ENCODE peak calls at places on chromosomes 7 and 10, in nine cellular contexts. One of them, this sample, is unnamed.

GRCh38 chr10:129462257-129462795 is 4.7 kb upstream of the MGMT start:
- DNase-seq in GOT3: no peak
- DNase-seq in stimulated activated naive B cell treated with anti-CD40 and anti-IgM and Interleukin-4, amounts not matched to agents 10 μg/mL and 1 μg/mL and 100 μg/mL, for 72 hours: no peak
- DNase-seq in heart left ventricle: no peak
- DNase-seq in activated CD8-positive, alpha-beta T cell treated with anti-CD3 and anti-CD28 coated beads, Interleukin-2, amount 10 ng/mL, durations not matched to agents 7 days and 5 days: no peak
- DNase-seq in left colon: no peak
- DNase-seq in Calu3: no peak
- DNase-seq in bronchial epithelial cell: no peak
- DNase-seq in RWPE1: no peak
- DNase-seq in this sample: no peak

GRCh38 chr10:118658762-118659161 is 63.3 kb upstream of the PRLHR start:
- DNase-seq in GOT3: no peak
- DNase-seq in stimulated activated naive B cell treated with anti-CD40 and anti-IgM and Interleukin-4, amounts not matched to agents 10 μg/mL and 1 μg/mL and 100 μg/mL, for 72 hours: no peak
- DNase-seq in heart left ventricle: no peak
- DNase-seq in activated CD8-positive, alpha-beta T cell treated with anti-CD3 and anti-CD28 coated beads, Interleukin-2, amount 10 ng/mL, durations not matched to agents 7 days and 5 days: no peak
- DNase-seq in left colon: no peak
- DNase-seq in Calu3: no peak
- DNase-seq in bronchial epithelial cell: no peak
- DNase-seq in RWPE1: no peak
- DNase-seq in this sample: no peak

GRCh38 chr7:140607441-140607989 is 33.1 kb downstream of the DENND2A start:
- DNase-seq in GOT3: no peak
- DNase-seq in stimulated activated naive B cell treated with anti-CD40 and anti-IgM and Interleukin-4, amounts not matched to agents 10 μg/mL and 1 μg/mL and 100 μg/mL, for 72 hours: no peak
- DNase-seq in heart left ventricle: peak
- DNase-seq in activated CD8-positive, alpha-beta T cell treated with anti-CD3 and anti-CD28 coated beads, Interleukin-2, amount 10 ng/mL, durations not matched to agents 7 days and 5 days: no peak
- DNase-seq in left colon: peak
- DNase-seq in Calu3: no peak
- DNase-seq in bronchial epithelial cell: no peak
- DNase-seq in RWPE1: no peak
- DNase-seq in this sample: no peak

GRCh38 chr10:46234431-46235060 is 52.3 kb upstream of the ANTXRL start:
- DNase-seq in GOT3: no peak
- DNase-seq in stimulated activated naive B cell treated with anti-CD40 and anti-IgM and Interleukin-4, amounts not matched to agents 10 μg/mL and 1 μg/mL and 100 μg/mL, for 72 hours: no peak
- DNase-seq in heart left ventricle: no peak
- DNase-seq in activated CD8-positive, alpha-beta T cell treated with anti-CD3 and anti-CD28 coated beads, Interleukin-2, amount 10 ng/mL, durations not matched to agents 7 days and 5 days: peak
- DNase-seq in left colon: no peak
- DNase-seq in Calu3: peak
- DNase-seq in bronchial epithelial cell: no peak
- DNase-seq in RWPE1: no peak
- DNase-seq in this sample: no peak

GRCh38 chr7:22607180-22607579 is 107.2 kb upstream of the STEAP1B start:
- DNase-seq in GOT3: no peak
- DNase-seq in stimulated activated naive B cell treated with anti-CD40 and anti-IgM and Interleukin-4, amounts not matched to agents 10 μg/mL and 1 μg/mL and 100 μg/mL, for 72 hours: no peak
- DNase-seq in heart left ventricle: no peak
- DNase-seq in activated CD8-positive, alpha-beta T cell treated with anti-CD3 and anti-CD28 coated beads, Interleukin-2, amount 10 ng/mL, durations not matched to agents 7 days and 5 days: no peak
- DNase-seq in left colon: no peak
- DNase-seq in Calu3: no peak
- DNase-seq in bronchial epithelial cell: peak
- DNase-seq in RWPE1: no peak
- DNase-seq in this sample: no peak

GRCh38 chr7:83210459-83210858 is 47.8 kb upstream of the PCLO start:
- DNase-seq in GOT3: no peak
- DNase-seq in stimulated activated naive B cell treated with anti-CD40 and anti-IgM and Interleukin-4, amounts not matched to agents 10 μg/mL and 1 μg/mL and 100 μg/mL, for 72 hours: no peak
- DNase-seq in heart left ventricle: no peak
- DNase-seq in activated CD8-positive, alpha-beta T cell treated with anti-CD3 and anti-CD28 coated beads, Interleukin-2, amount 10 ng/mL, durations not matched to agents 7 days and 5 days: no peak
- DNase-seq in left colon: no peak
- DNase-seq in Calu3: no peak
- DNase-seq in bronchial epithelial cell: no peak
- DNase-seq in RWPE1: no peak
- DNase-seq in this sample: no peak

GRCh38 chr7:101727184-101727583 is 90.2 kb upstream of the CUX1 start:
- DNase-seq in GOT3: no peak
- DNase-seq in stimulated activated naive B cell treated with anti-CD40 and anti-IgM and Interleukin-4, amounts not matched to agents 10 μg/mL and 1 μg/mL and 100 μg/mL, for 72 hours: no peak
- DNase-seq in heart left ventricle: no peak
- DNase-seq in activated CD8-positive, alpha-beta T cell treated with anti-CD3 and anti-CD28 coated beads, Interleukin-2, amount 10 ng/mL, durations not matched to agents 7 days and 5 days: no peak
- DNase-seq in left colon: no peak
- DNase-seq in Calu3: no peak
- DNase-seq in bronchial epithelial cell: no peak
- DNase-seq in RWPE1: no peak
- DNase-seq in this sample: no peak

GRCh38 chr10:24457661-24458318 is 248.9 kb downstream of the KIAA1217 start:
- DNase-seq in GOT3: no peak
- DNase-seq in stimulated activated naive B cell treated with anti-CD40 and anti-IgM and Interleukin-4, amounts not matched to agents 10 μg/mL and 1 μg/mL and 100 μg/mL, for 72 hours: no peak
- DNase-seq in heart left ventricle: no peak
- DNase-seq in activated CD8-positive, alpha-beta T cell treated with anti-CD3 and anti-CD28 coated beads, Interleukin-2, amount 10 ng/mL, durations not matched to agents 7 days and 5 days: no peak
- DNase-seq in left colon: no peak
- DNase-seq in Calu3: peak
- DNase-seq in bronchial epithelial cell: peak
- DNase-seq in RWPE1: peak
- DNase-seq in this sample: no peak

GRCh38 chr7:101560856-101561255 is 68.2 kb downstream of the MYL10 start:
- DNase-seq in GOT3: no peak
- DNase-seq in stimulated activated naive B cell treated with anti-CD40 and anti-IgM and Interleukin-4, amounts not matched to agents 10 μg/mL and 1 μg/mL and 100 μg/mL, for 72 hours: no peak
- DNase-seq in heart left ventricle: no peak
- DNase-seq in activated CD8-positive, alpha-beta T cell treated with anti-CD3 and anti-CD28 coated beads, Interleukin-2, amount 10 ng/mL, durations not matched to agents 7 days and 5 days: no peak
- DNase-seq in left colon: no peak
- DNase-seq in Calu3: no peak
- DNase-seq in bronchial epithelial cell: no peak
- DNase-seq in RWPE1: no peak
- DNase-seq in this sample: no peak

GRCh38 chr10:104139221-104139620 is 17.2 kb downstream of the SFR1 start:
- DNase-seq in GOT3: no peak
- DNase-seq in stimulated activated naive B cell treated with anti-CD40 and anti-IgM and Interleukin-4, amounts not matched to agents 10 μg/mL and 1 μg/mL and 100 μg/mL, for 72 hours: no peak
- DNase-seq in heart left ventricle: no peak
- DNase-seq in activated CD8-positive, alpha-beta T cell treated with anti-CD3 and anti-CD28 coated beads, Interleukin-2, amount 10 ng/mL, durations not matched to agents 7 days and 5 days: no peak
- DNase-seq in left colon: no peak
- DNase-seq in Calu3: no peak
- DNase-seq in bronchial epithelial cell: no peak
- DNase-seq in RWPE1: no peak
- DNase-seq in this sample: no peak

GRCh38 chr10:80290474-80291220 is 1.2 kb upstream of the MAT1A start:
- DNase-seq in GOT3: no peak
- DNase-seq in stimulated activated naive B cell treated with anti-CD40 and anti-IgM and Interleukin-4, amounts not matched to agents 10 μg/mL and 1 μg/mL and 100 μg/mL, for 72 hours: no peak
- DNase-seq in heart left ventricle: no peak
- DNase-seq in activated CD8-positive, alpha-beta T cell treated with anti-CD3 and anti-CD28 coated beads, Interleukin-2, amount 10 ng/mL, durations not matched to agents 7 days and 5 days: no peak
- DNase-seq in left colon: no peak
- DNase-seq in Calu3: no peak
- DNase-seq in bronchial epithelial cell: no peak
- DNase-seq in RWPE1: no peak
- DNase-seq in this sample: no peak

GRCh38 chr10:24315211-24315610 is 106.3 kb downstream of the KIAA1217 start:
- DNase-seq in GOT3: no peak
- DNase-seq in stimulated activated naive B cell treated with anti-CD40 and anti-IgM and Interleukin-4, amounts not matched to agents 10 μg/mL and 1 μg/mL and 100 μg/mL, for 72 hours: no peak
- DNase-seq in heart left ventricle: no peak
- DNase-seq in activated CD8-positive, alpha-beta T cell treated with anti-CD3 and anti-CD28 coated beads, Interleukin-2, amount 10 ng/mL, durations not matched to agents 7 days and 5 days: no peak
- DNase-seq in left colon: no peak
- DNase-seq in Calu3: no peak
- DNase-seq in bronchial epithelial cell: no peak
- DNase-seq in RWPE1: no peak
- DNase-seq in this sample: no peak

GRCh38 chr10:61621538-61622150 is 41.1 kb upstream of the CABCOCO1 start:
- DNase-seq in GOT3: no peak
- DNase-seq in stimulated activated naive B cell treated with anti-CD40 and anti-IgM and Interleukin-4, amounts not matched to agents 10 μg/mL and 1 μg/mL and 100 μg/mL, for 72 hours: no peak
- DNase-seq in heart left ventricle: no peak
- DNase-seq in activated CD8-positive, alpha-beta T cell treated with anti-CD3 and anti-CD28 coated beads, Interleukin-2, amount 10 ng/mL, durations not matched to agents 7 days and 5 days: no peak
- DNase-seq in left colon: no peak
- DNase-seq in Calu3: no peak
- DNase-seq in bronchial epithelial cell: peak
- DNase-seq in RWPE1: no peak
- DNase-seq in this sample: no peak

GRCh38 chr10:14259696-14260595 is 70.8 kb downstream of the FRMD4A start:
- DNase-seq in GOT3: no peak
- DNase-seq in stimulated activated naive B cell treated with anti-CD40 and anti-IgM and Interleukin-4, amounts not matched to agents 10 μg/mL and 1 μg/mL and 100 μg/mL, for 72 hours: no peak
- DNase-seq in heart left ventricle: no peak
- DNase-seq in activated CD8-positive, alpha-beta T cell treated with anti-CD3 and anti-CD28 coated beads, Interleukin-2, amount 10 ng/mL, durations not matched to agents 7 days and 5 days: no peak
- DNase-seq in left colon: no peak
- DNase-seq in Calu3: no peak
- DNase-seq in bronchial epithelial cell: no peak
- DNase-seq in RWPE1: no peak
- DNase-seq in this sample: no peak

GRCh38 chr7:123656544-123657303 is 1.1 kb downstream of the LMOD2 start:
- DNase-seq in GOT3: no peak
- DNase-seq in stimulated activated naive B cell treated with anti-CD40 and anti-IgM and Interleukin-4, amounts not matched to agents 10 μg/mL and 1 μg/mL and 100 μg/mL, for 72 hours: no peak
- DNase-seq in heart left ventricle: no peak
- DNase-seq in activated CD8-positive, alpha-beta T cell treated with anti-CD3 and anti-CD28 coated beads, Interleukin-2, amount 10 ng/mL, durations not matched to agents 7 days and 5 days: no peak
- DNase-seq in left colon: no peak
- DNase-seq in Calu3: no peak
- DNase-seq in bronchial epithelial cell: no peak
- DNase-seq in RWPE1: no peak
- DNase-seq in this sample: no peak

GRCh38 chr7:151773795-151774194 is 103.1 kb downstream of the PRKAG2 start:
- DNase-seq in GOT3: no peak
- DNase-seq in stimulated activated naive B cell treated with anti-CD40 and anti-IgM and Interleukin-4, amounts not matched to agents 10 μg/mL and 1 μg/mL and 100 μg/mL, for 72 hours: no peak
- DNase-seq in heart left ventricle: no peak
- DNase-seq in activated CD8-positive, alpha-beta T cell treated with anti-CD3 and anti-CD28 coated beads, Interleukin-2, amount 10 ng/mL, durations not matched to agents 7 days and 5 days: no peak
- DNase-seq in left colon: no peak
- DNase-seq in Calu3: no peak
- DNase-seq in bronchial epithelial cell: no peak
- DNase-seq in RWPE1: no peak
- DNase-seq in this sample: no peak

GRCh38 chr7:155327590-155328320 is 30.1 kb downstream of the INSIG1 start:
- DNase-seq in GOT3: no peak
- DNase-seq in stimulated activated naive B cell treated with anti-CD40 and anti-IgM and Interleukin-4, amounts not matched to agents 10 μg/mL and 1 μg/mL and 100 μg/mL, for 72 hours: no peak
- DNase-seq in heart left ventricle: no peak
- DNase-seq in activated CD8-positive, alpha-beta T cell treated with anti-CD3 and anti-CD28 coated beads, Interleukin-2, amount 10 ng/mL, durations not matched to agents 7 days and 5 days: no peak
- DNase-seq in left colon: no peak
- DNase-seq in Calu3: no peak
- DNase-seq in bronchial epithelial cell: no peak
- DNase-seq in RWPE1: no peak
- DNase-seq in this sample: no peak

GRCh38 chr10:92720306-92721165 is 30.8 kb downstream of the HHEX start:
- DNase-seq in GOT3: no peak
- DNase-seq in stimulated activated naive B cell treated with anti-CD40 and anti-IgM and Interleukin-4, amounts not matched to agents 10 μg/mL and 1 μg/mL and 100 μg/mL, for 72 hours: no peak
- DNase-seq in heart left ventricle: no peak
- DNase-seq in activated CD8-positive, alpha-beta T cell treated with anti-CD3 and anti-CD28 coated beads, Interleukin-2, amount 10 ng/mL, durations not matched to agents 7 days and 5 days: no peak
- DNase-seq in left colon: no peak
- DNase-seq in Calu3: no peak
- DNase-seq in bronchial epithelial cell: no peak
- DNase-seq in RWPE1: no peak
- DNase-seq in this sample: peak

GRCh38 chr7:29217112-29217511 is 22.5 kb downstream of the CHN2 start:
- DNase-seq in GOT3: no peak
- DNase-seq in stimulated activated naive B cell treated with anti-CD40 and anti-IgM and Interleukin-4, amounts not matched to agents 10 μg/mL and 1 μg/mL and 100 μg/mL, for 72 hours: no peak
- DNase-seq in heart left ventricle: no peak
- DNase-seq in activated CD8-positive, alpha-beta T cell treated with anti-CD3 and anti-CD28 coated beads, Interleukin-2, amount 10 ng/mL, durations not matched to agents 7 days and 5 days: no peak
- DNase-seq in left colon: no peak
- DNase-seq in Calu3: no peak
- DNase-seq in bronchial epithelial cell: no peak
- DNase-seq in RWPE1: no peak
- DNase-seq in this sample: no peak

GRCh38 chr7:46391215-46391614 is 470.1 kb upstream of the IGFBP3 start:
- DNase-seq in GOT3: no peak
- DNase-seq in stimulated activated naive B cell treated with anti-CD40 and anti-IgM and Interleukin-4, amounts not matched to agents 10 μg/mL and 1 μg/mL and 100 μg/mL, for 72 hours: no peak
- DNase-seq in heart left ventricle: no peak
- DNase-seq in activated CD8-positive, alpha-beta T cell treated with anti-CD3 and anti-CD28 coated beads, Interleukin-2, amount 10 ng/mL, durations not matched to agents 7 days and 5 days: no peak
- DNase-seq in left colon: no peak
- DNase-seq in Calu3: no peak
- DNase-seq in bronchial epithelial cell: no peak
- DNase-seq in RWPE1: no peak
- DNase-seq in this sample: no peak

This sample was measured in epithelial cell of proximal tubule.